ENCODE peak calls at places on chromosomes 7 and 10, in five cellular contexts. G is dorsolateral prefrontal cortex, X is cardiac muscle cell, D is upper lobe of right lung, O is lower lobe of right lung. J is an unnamed sample. For H3K27me3, the result is how much of the 10 kb centered on the place peaks cover.

GRCh38 chr7:118252087-118252486 is 27.6 kb downstream of the ANKRD7 start:
- DNase-seq in G (no peak), X (no peak), D (no peak), O (no peak), J (no peak)

GRCh38 chr10:44990302-44990655 is 10.4 kb upstream of the ZNF22 start:
- DNase-seq in G (no peak), X (no peak), D (no peak), O (no peak), J (no peak)

GRCh38 chr10:15254808-15255655 is 86.5 kb upstream of the NMT2 start:
- DNase-seq in G (peak), X (no peak), D (no peak), O (no peak), J (no peak)

GRCh38 chr10:71933651-71934050 is 30.5 kb upstream of the CHST3 start:
- DNase-seq in G (no peak), X (no peak), D (no peak), O (no peak), J (no peak)

GRCh38 chr7:68321776-68322496 is 1276.3 kb upstream of the AUTS2 start:
- DNase-seq in G (no peak), X (peak), D (no peak), O (no peak), J (no peak)

GRCh38 chr10:100065084-100065660 is 16.5 kb downstream of the CPN1 start:
- DNase-seq in G (no peak), X (no peak), D (no peak), O (no peak), J (no peak)

GRCh38 chr7:80614911-80615310 is 23.5 kb upstream of the CD36 start:
- DNase-seq in G (no peak), X (peak), D (no peak), O (no peak), J (no peak)

GRCh38 chr10:119498889-119499864 is 43.3 kb downstream of the RGS10 start:
- DNase-seq in G (no peak), X (peak), D (no peak), O (no peak), J (no peak)

GRCh38 chr7:47816647-47817046 is 131.6 kb downstream of the PKD1L1 start:
- DNase-seq in G (no peak), X (no peak), D (peak), O (no peak), J (no peak)

GRCh38 chr7:55246181-55246580 is 119.0 kb upstream of the LANCL2 start:
- DNase-seq in G (no peak), X (no peak), D (no peak), O (no peak), J (no peak)

GRCh38 chr10:13340626-13341370 is 7.3 kb downstream of the SEPHS1 start:
- DNase-seq in G (no peak), X (no peak), D (no peak), O (no peak), J (peak)

GRCh38 chr10:49290131-49290530 is 8.8 kb upstream of the C10orf71 start:
- DNase-seq in G (no peak), X (no peak), D (no peak), O (no peak), J (no peak)

GRCh38 chr7:138352570-138353461 is 107.2 kb upstream of the TRIM24 start:
- DNase-seq in G (no peak), X (peak), D (no peak), O (no peak), J (no peak)

GRCh38 chr10:71545001-71545400 is 148.3 kb downstream of the CDH23 start:
- DNase-seq in G (no peak), X (no peak), D (no peak), O (no peak), J (no peak)

GRCh38 chr7:154304740-154305679 is 252.8 kb downstream of the DPP6 start:
- DNase-seq in G (peak), X (no peak), D (no peak), O (no peak), J (no peak)

GRCh38 chr7:51020944-51021343 is 238.2 kb upstream of the GRB10 start:
- DNase-seq in G (no peak), X (no peak), D (no peak), O (no peak), J (no peak)

GRCh38 chr10:92942226-92942625 is 93.9 kb downstream of the EXOC6 start:
- DNase-seq in G (no peak), X (no peak), D (no peak), O (no peak), J (no peak)

GRCh38 chr10:113132651-113133088 is 182.6 kb downstream of the TCF7L2 start:
- DNase-seq in G (no peak), X (peak), D (no peak), O (no peak), J (no peak)

GRCh38 chr7:142754681-142755575 is 5.7 kb downstream of the PRSS1 start:
- DNase-seq in G (no peak), X (no peak), D (no peak), O (no peak), J (no peak)

GRCh38 chr10:79559726-79560125 is 481 bp downstream of the SFTPA2 start:
- DNase-seq in G (no peak), X (peak), D (no peak), O (no peak), J (no peak)

GRCh38 chr7:96823274-96823673 is 113.6 kb upstream of the SEM1 start:
- DNase-seq in G (no peak), X (peak), D (no peak), O (no peak), J (no peak)

GRCh38 chr7:144437370-144438191 is 34.1 kb upstream of the NOBOX start:
- DNase-seq in G (peak), X (peak), D (no peak), O (no peak), J (peak)

GRCh38 chr10:130138479-130138866 is 2.3 kb downstream of the GLRX3 start:
- DNase-seq in G (no peak), X (peak), D (no peak), O (no peak), J (no peak)

GRCh38 chr7:137390076-137390475 is 46.5 kb upstream of the PTN start:
- DNase-seq in G (no peak), X (no peak), D (no peak), O (no peak), J (no peak)

GRCh38 chr7:116689787-116690186 is 17.8 kb downstream of the MET start:
- DNase-seq in G (no peak), X (no peak), D (peak), O (peak), J (no peak)

GRCh38 chr7:115008465-115009114 is 86.7 kb downstream of the MDFIC start:
- DNase-seq in G (no peak), X (peak), D (no peak), O (no peak), J (no peak)

GRCh38 chr7:103859699-103860098 is 129.8 kb downstream of the RELN start:
- DNase-seq in G (no peak), X (no peak), D (no peak), O (no peak), J (no peak)

GRCh38 chr7:129947001-129947400 is 5.8 kb downstream of the UBE2H start:
- DNase-seq in G (no peak), X (no peak), D (no peak), O (no peak), J (no peak)

GRCh38 chr10:44932338-44933116 is 21.4 kb downstream of the TMEM72 start:
- DNase-seq in G (peak), X (peak), D (peak), O (peak), J (peak)

GRCh38 chr10:28963539-28964221 is 286.4 kb downstream of the BAMBI start:
- DNase-seq in G (no peak), X (peak), D (no peak), O (no peak), J (no peak)

GRCh38 chr10:133405272-133405671 is 11.3 kb downstream of the MTG1 start:
- DNase-seq in G (no peak), X (no peak), D (no peak), O (no peak), J (no peak)

GRCh38 chr10:129966831-129967578 is 2.9 kb upstream of the EBF3 start:
- DNase-seq in G (no peak), X (no peak), D (no peak), O (peak), J (no peak)

DNA sequence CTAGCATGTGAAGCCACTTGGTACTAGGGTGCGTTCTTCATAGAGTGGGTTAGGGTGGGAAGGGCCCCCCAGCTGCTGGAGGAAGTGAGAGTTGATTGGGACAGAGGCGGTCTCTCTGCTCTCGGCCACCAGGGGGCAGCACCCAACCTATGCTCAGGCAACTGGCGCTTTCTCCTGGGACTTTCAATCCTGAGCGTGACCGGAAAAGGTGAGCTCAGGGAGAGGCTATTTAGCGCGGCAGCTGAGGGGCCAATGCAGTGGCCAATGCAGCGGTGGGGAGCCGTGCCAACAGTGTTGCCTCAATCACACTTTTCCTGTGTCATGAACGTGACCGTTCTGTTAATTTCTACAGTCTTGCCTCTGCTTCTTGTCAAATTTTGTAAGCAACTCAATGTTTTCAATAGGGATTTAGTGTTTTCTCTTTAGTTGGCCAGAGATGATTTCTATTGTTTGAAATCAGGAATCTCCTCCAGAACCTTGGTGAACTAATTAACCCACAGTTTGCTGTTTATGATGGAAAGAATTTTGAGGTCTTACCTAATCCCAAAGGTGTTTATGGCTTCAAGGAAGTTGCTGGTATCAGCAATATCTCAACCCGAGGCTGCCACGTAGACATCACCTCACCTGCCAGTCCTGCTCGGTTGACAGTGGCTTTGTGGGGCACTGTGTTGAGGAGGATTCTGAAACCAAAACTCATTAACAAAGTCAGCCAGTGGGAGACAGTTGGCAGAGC is 67.9 kb upstream of the PDZD8 start:
- DNase-seq in G (peak), X (peak), D (peak), O (peak), J (peak)
- H3K4me3 ChIP-seq in G (no peak), X (no peak), D (peak), O (peak), J (no peak)

GRCh38 chr7:87215051-87215450 is 4.5 kb downstream of the TMEM243 start:
- DNase-seq in G (no peak), X (no peak), D (no peak), O (no peak), J (no peak)
- H3K27me3 ChIP-seq in G (under half), X (under half), D (under half), O (under half), J (under half)

GRCh38 chr7:27108390-27109127 is 6.1 kb upstream of the HOXA2 start:
- DNase-seq in G (no peak), X (no peak), D (no peak), O (peak), J (no peak)
- H3K27ac ChIP-seq in G (no peak), X (no peak), D (peak), O (peak), J (no peak)

GRCh38 chr7:2371329-2371728 is 16.7 kb downstream of the EIF3B start:
- DNase-seq in G (no peak), X (no peak), D (no peak), O (no peak), J (no peak)
- H3K4me3 ChIP-seq in G (no peak), X (no peak), D (no peak), O (no peak), J (no peak)

DNA sequence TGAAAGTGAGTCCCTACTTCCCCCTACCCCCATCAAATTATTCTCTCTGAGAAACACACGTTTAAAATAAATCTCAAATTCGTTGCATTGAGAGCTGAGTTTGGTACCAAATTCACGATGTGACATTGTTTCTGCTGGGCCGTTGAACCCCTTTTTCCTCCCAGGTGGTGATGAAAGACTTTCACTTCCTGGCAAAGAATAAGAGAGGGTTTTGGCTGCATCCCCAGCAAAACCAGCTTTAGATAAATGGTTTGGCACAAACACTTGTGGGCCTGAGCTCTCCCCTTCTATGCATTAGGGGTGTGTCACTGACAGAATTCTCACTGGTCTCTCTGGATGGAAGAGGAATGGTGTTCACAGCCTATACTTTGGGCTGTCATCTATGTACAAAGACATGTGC is 8.8 kb upstream of the DNTT start:
- DNase-seq in G (no peak), X (no peak), D (no peak), O (no peak), J (peak)
- H3K27me3 ChIP-seq in G (under half), X (under half), D (under half), O (under half), J (under half)

DNA sequence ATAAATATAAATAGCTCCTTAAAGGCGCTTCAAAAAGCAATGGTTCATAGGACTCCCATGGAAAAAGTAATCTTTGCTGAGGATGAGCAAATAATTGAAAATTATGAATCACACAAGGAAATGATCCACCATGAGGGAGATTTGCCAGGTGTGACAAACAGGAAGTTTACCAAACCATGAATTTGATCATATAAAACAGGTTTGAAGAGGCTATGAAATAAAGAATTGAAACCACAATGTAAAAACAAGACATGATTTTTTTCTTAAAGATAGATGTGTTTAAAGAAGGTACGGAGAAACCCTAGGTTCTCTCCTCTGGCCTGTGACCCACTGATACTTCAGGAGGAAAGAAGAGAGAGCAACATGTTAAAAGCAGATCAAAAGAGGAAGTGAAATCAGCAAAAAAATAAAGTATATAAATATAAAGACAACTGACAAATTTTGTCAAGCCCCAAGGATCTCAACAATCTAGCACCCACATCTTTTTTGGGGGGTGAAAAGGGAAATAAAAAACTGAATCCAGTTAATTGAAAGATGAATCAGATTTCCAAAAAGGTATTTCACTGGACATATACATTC is 111.3 kb upstream of the ASAH2 start:
- DNase-seq in G (no peak), X (no peak), D (no peak), O (no peak), J (no peak)
- H3K27ac ChIP-seq in G (no peak), X (no peak), D (no peak), O (peak), J (peak)

GRCh38 chr7:71131256-71131752 is 640 bp upstream of the GALNT17 start:
- DNase-seq in G (peak), X (peak), D (peak), O (no peak), J (no peak)
- H3K4me3 ChIP-seq in G (peak), X (peak), D (peak), O (peak), J (no peak)

GRCh38 chr10:8060010-8060703 is 5.7 kb downstream of the GATA3 start:
- DNase-seq in G (no peak), X (no peak), D (no peak), O (no peak), J (peak)
- H3K27me3 ChIP-seq in G (half or more), X (half or more), D (half or more), O (half or more), J (under half)